ENCODE peak calls at places on chromosomes 2 and 18, in six cellular contexts. One of them, this sample, is unnamed.

GRCh38 chr18:9757851-9758587 is 49.9 kb downstream of the RAB31 start:
- DNase-seq in body of pancreas: no peak
- DNase-seq in GM04504: no peak
- DNase-seq in IMR-90: peak
- DNase-seq in activated CD8-positive, alpha-beta memory T cell treated with anti-CD3 and anti-CD28 coated beads for 48 hours: no peak
- DNase-seq in fibroblast of the aortic adventitia: peak
- DNase-seq in this sample: peak

GRCh38 chr18:75405341-75405740 is 22.2 kb downstream of the SMIM21 start:
- DNase-seq in body of pancreas: no peak
- DNase-seq in GM04504: no peak
- DNase-seq in IMR-90: peak
- DNase-seq in activated CD8-positive, alpha-beta memory T cell treated with anti-CD3 and anti-CD28 coated beads for 48 hours: no peak
- DNase-seq in fibroblast of the aortic adventitia: peak
- DNase-seq in this sample: no peak

GRCh38 chr2:241873081-241873802 is 3.7 kb downstream of the RTP5 start:
- DNase-seq in body of pancreas: no peak
- DNase-seq in GM04504: no peak
- DNase-seq in IMR-90: no peak
- DNase-seq in activated CD8-positive, alpha-beta memory T cell treated with anti-CD3 and anti-CD28 coated beads for 48 hours: no peak
- DNase-seq in fibroblast of the aortic adventitia: no peak
- DNase-seq in this sample: no peak

GRCh38 chr2:158015428-158016076 is 86.1 kb upstream of the UPP2 start:
- DNase-seq in body of pancreas: no peak
- DNase-seq in GM04504: no peak
- DNase-seq in IMR-90: no peak
- DNase-seq in activated CD8-positive, alpha-beta memory T cell treated with anti-CD3 and anti-CD28 coated beads for 48 hours: no peak
- DNase-seq in fibroblast of the aortic adventitia: no peak
- DNase-seq in this sample: no peak

GRCh38 chr2:71589763-71590162 is 136.4 kb downstream of the DYSF start:
- DNase-seq in body of pancreas: no peak
- DNase-seq in GM04504: no peak
- DNase-seq in IMR-90: no peak
- DNase-seq in activated CD8-positive, alpha-beta memory T cell treated with anti-CD3 and anti-CD28 coated beads for 48 hours: no peak
- DNase-seq in fibroblast of the aortic adventitia: no peak
- DNase-seq in this sample: no peak

GRCh38 chr2:145752091-145752806 is 1232.3 kb upstream of the ZEB2 start:
- DNase-seq in body of pancreas: peak
- DNase-seq in GM04504: peak
- DNase-seq in IMR-90: peak
- DNase-seq in activated CD8-positive, alpha-beta memory T cell treated with anti-CD3 and anti-CD28 coated beads for 48 hours: no peak
- DNase-seq in fibroblast of the aortic adventitia: peak
- DNase-seq in this sample: peak

GRCh38 chr2:162573288-162573687 is 229.4 kb downstream of the GCA start:
- DNase-seq in body of pancreas: no peak
- DNase-seq in GM04504: no peak
- DNase-seq in IMR-90: no peak
- DNase-seq in activated CD8-positive, alpha-beta memory T cell treated with anti-CD3 and anti-CD28 coated beads for 48 hours: no peak
- DNase-seq in fibroblast of the aortic adventitia: no peak
- DNase-seq in this sample: no peak

GRCh38 chr2:117684919-117685318 is 129.6 kb upstream of the DDX18 start:
- DNase-seq in body of pancreas: no peak
- DNase-seq in GM04504: no peak
- DNase-seq in IMR-90: no peak
- DNase-seq in activated CD8-positive, alpha-beta memory T cell treated with anti-CD3 and anti-CD28 coated beads for 48 hours: no peak
- DNase-seq in fibroblast of the aortic adventitia: no peak
- DNase-seq in this sample: no peak

GRCh38 chr18:48600746-48601090 is 61.9 kb downstream of the CTIF start:
- DNase-seq in body of pancreas: no peak
- DNase-seq in GM04504: no peak
- DNase-seq in IMR-90: peak
- DNase-seq in activated CD8-positive, alpha-beta memory T cell treated with anti-CD3 and anti-CD28 coated beads for 48 hours: no peak
- DNase-seq in fibroblast of the aortic adventitia: peak
- DNase-seq in this sample: no peak

GRCh38 chr18:8696749-8697211 is 8.6 kb upstream of the MTCL1 start:
- DNase-seq in body of pancreas: peak
- DNase-seq in GM04504: peak
- DNase-seq in IMR-90: peak
- DNase-seq in activated CD8-positive, alpha-beta memory T cell treated with anti-CD3 and anti-CD28 coated beads for 48 hours: peak
- DNase-seq in fibroblast of the aortic adventitia: peak
- DNase-seq in this sample: peak

GRCh38 chr18:64720781-64721464 is 572.0 kb upstream of the LINC00305 start:
- DNase-seq in body of pancreas: peak
- DNase-seq in GM04504: no peak
- DNase-seq in IMR-90: no peak
- DNase-seq in activated CD8-positive, alpha-beta memory T cell treated with anti-CD3 and anti-CD28 coated beads for 48 hours: no peak
- DNase-seq in fibroblast of the aortic adventitia: no peak
- DNase-seq in this sample: no peak

GRCh38 chr2:237686659-237687136 is 59.3 kb downstream of the LRRFIP1 start:
- DNase-seq in body of pancreas: no peak
- DNase-seq in GM04504: no peak
- DNase-seq in IMR-90: peak
- DNase-seq in activated CD8-positive, alpha-beta memory T cell treated with anti-CD3 and anti-CD28 coated beads for 48 hours: no peak
- DNase-seq in fibroblast of the aortic adventitia: no peak
- DNase-seq in this sample: peak

GRCh38 chr2:20448246-20449046 is 1.6 kb downstream of the RHOB start:
- DNase-seq in body of pancreas: no peak
- DNase-seq in GM04504: no peak
- DNase-seq in IMR-90: peak
- DNase-seq in activated CD8-positive, alpha-beta memory T cell treated with anti-CD3 and anti-CD28 coated beads for 48 hours: no peak
- DNase-seq in fibroblast of the aortic adventitia: peak
- DNase-seq in this sample: peak

GRCh38 chr2:18237298-18237697 is 323.2 kb downstream of the RDH14 start:
- DNase-seq in body of pancreas: no peak
- DNase-seq in GM04504: no peak
- DNase-seq in IMR-90: no peak
- DNase-seq in activated CD8-positive, alpha-beta memory T cell treated with anti-CD3 and anti-CD28 coated beads for 48 hours: no peak
- DNase-seq in fibroblast of the aortic adventitia: no peak
- DNase-seq in this sample: no peak